ENCODE peak calls at places on chromosomes 16 and 17, in ten cellular contexts. One of them, this sample, is unnamed.

GRCh38 chr16:3785413-3785812 is 68.1 kb upstream of the TRAP1 start:
- ATAC-seq in GM12878: no peak
- ATAC-seq in right lobe of liver: no peak
- ATAC-seq in Panc1: no peak
- ATAC-seq in left cardiac atrium: no peak
- ATAC-seq in aorta: no peak
- ATAC-seq in effector memory CD8-positive, alpha-beta T cell: no peak
- ATAC-seq in sciatic nerve: no peak
- ATAC-seq in activated CD8-positive, alpha-beta T cell treated with anti-CD3 and anti-CD28 coated beads for 36 hours: no peak
- ATAC-seq in naive thymus-derived CD8-positive, alpha-beta T cell: no peak
- ATAC-seq in this sample: no peak

GRCh38 chr17:19487009-19487600 is 46.5 kb upstream of the SLC47A1 start:
- ATAC-seq in effector memory CD8-positive, alpha-beta T cell: no peak
- ATAC-seq in Panc1: no peak
- ATAC-seq in left cardiac atrium: peak; percentile 54
- ATAC-seq in activated CD8-positive, alpha-beta T cell treated with anti-CD3 and anti-CD28 coated beads for 36 hours: no peak
- ATAC-seq in GM12878: no peak
- ATAC-seq in right lobe of liver: no peak
- ATAC-seq in sciatic nerve: no peak
- ATAC-seq in naive thymus-derived CD8-positive, alpha-beta T cell: no peak
- ATAC-seq in aorta: peak; percentile 53
- ATAC-seq in this sample: no peak

GRCh38 chr16:1152123-1152638 is 725 bp upstream of the CACNA1H start:
- ATAC-seq in activated CD8-positive, alpha-beta T cell treated with anti-CD3 and anti-CD28 coated beads for 36 hours: peak; percentile 14
- ATAC-seq in sciatic nerve: peak; percentile 42
- ATAC-seq in naive thymus-derived CD8-positive, alpha-beta T cell: peak; percentile 78
- ATAC-seq in Panc1: no peak
- ATAC-seq in effector memory CD8-positive, alpha-beta T cell: peak; percentile 70
- ATAC-seq in aorta: no peak
- ATAC-seq in left cardiac atrium: peak; percentile 10
- ATAC-seq in right lobe of liver: no peak
- ATAC-seq in GM12878: no peak
- ATAC-seq in this sample: peak; percentile 24

GRCh38 chr17:68389041-68389440 is 68.3 kb downstream of the WIPI1 start:
- ATAC-seq in aorta: no peak
- ATAC-seq in GM12878: no peak
- ATAC-seq in left cardiac atrium: no peak
- ATAC-seq in Panc1: no peak
- ATAC-seq in right lobe of liver: no peak
- ATAC-seq in naive thymus-derived CD8-positive, alpha-beta T cell: no peak
- ATAC-seq in activated CD8-positive, alpha-beta T cell treated with anti-CD3 and anti-CD28 coated beads for 36 hours: no peak
- ATAC-seq in effector memory CD8-positive, alpha-beta T cell: no peak
- ATAC-seq in sciatic nerve: no peak
- ATAC-seq in this sample: no peak

GRCh38 chr17:7858487-7858832 is 657 bp downstream of the CYB5D1 start:
- ATAC-seq in activated CD8-positive, alpha-beta T cell treated with anti-CD3 and anti-CD28 coated beads for 36 hours: no peak
- ATAC-seq in aorta: no peak
- ATAC-seq in GM12878: peak; percentile 20
- ATAC-seq in naive thymus-derived CD8-positive, alpha-beta T cell: no peak
- ATAC-seq in sciatic nerve: no peak
- ATAC-seq in effector memory CD8-positive, alpha-beta T cell: no peak
- ATAC-seq in left cardiac atrium: peak; percentile 8
- ATAC-seq in right lobe of liver: peak; percentile 11
- ATAC-seq in Panc1: peak; percentile 19
- ATAC-seq in this sample: no peak

GRCh38 chr17:2689411-2690164 is 22.0 kb downstream of the CLUH start:
- ATAC-seq in Panc1: peak; percentile 29
- ATAC-seq in right lobe of liver: no peak
- ATAC-seq in left cardiac atrium: peak; percentile 8
- ATAC-seq in GM12878: peak; percentile 13
- ATAC-seq in sciatic nerve: no peak
- ATAC-seq in naive thymus-derived CD8-positive, alpha-beta T cell: no peak
- ATAC-seq in aorta: no peak
- ATAC-seq in effector memory CD8-positive, alpha-beta T cell: peak; percentile 85
- ATAC-seq in activated CD8-positive, alpha-beta T cell treated with anti-CD3 and anti-CD28 coated beads for 36 hours: peak; percentile 25
- ATAC-seq in this sample: peak; percentile 25

GRCh38 chr17:21512307-21513011 is 136.3 kb downstream of the KCNJ12 start:
- ATAC-seq in sciatic nerve: peak; percentile 9
- ATAC-seq in left cardiac atrium: no peak
- ATAC-seq in aorta: no peak
- ATAC-seq in activated CD8-positive, alpha-beta T cell treated with anti-CD3 and anti-CD28 coated beads for 36 hours: no peak
- ATAC-seq in naive thymus-derived CD8-positive, alpha-beta T cell: no peak
- ATAC-seq in effector memory CD8-positive, alpha-beta T cell: peak; percentile 22
- ATAC-seq in Panc1: no peak
- ATAC-seq in GM12878: no peak
- ATAC-seq in right lobe of liver: no peak
- ATAC-seq in this sample: peak; percentile 14

GRCh38 chr17:1227917-1228751 is 42.1 kb upstream of the BHLHA9 start:
- ATAC-seq in naive thymus-derived CD8-positive, alpha-beta T cell: peak; percentile 46
- ATAC-seq in left cardiac atrium: peak; percentile 13
- ATAC-seq in activated CD8-positive, alpha-beta T cell treated with anti-CD3 and anti-CD28 coated beads for 36 hours: peak; percentile 35
- ATAC-seq in Panc1: peak; percentile 51
- ATAC-seq in effector memory CD8-positive, alpha-beta T cell: peak; percentile 73
- ATAC-seq in GM12878: peak; percentile 85
- ATAC-seq in aorta: peak; percentile 25
- ATAC-seq in sciatic nerve: peak; percentile 37
- ATAC-seq in right lobe of liver: peak; percentile 44
- ATAC-seq in this sample: peak; percentile 31

GRCh38 chr16:67407788-67408452 is 8.4 kb downstream of the ZDHHC1 start:
- ATAC-seq in effector memory CD8-positive, alpha-beta T cell: no peak
- ATAC-seq in left cardiac atrium: no peak
- ATAC-seq in right lobe of liver: no peak
- ATAC-seq in activated CD8-positive, alpha-beta T cell treated with anti-CD3 and anti-CD28 coated beads for 36 hours: no peak
- ATAC-seq in sciatic nerve: no peak
- ATAC-seq in aorta: no peak
- ATAC-seq in GM12878: peak; percentile 56
- ATAC-seq in naive thymus-derived CD8-positive, alpha-beta T cell: no peak
- ATAC-seq in Panc1: no peak
- ATAC-seq in this sample: no peak

GRCh38 chr16:88882358-88883030 is 16.0 kb upstream of the PABPN1L start:
- ATAC-seq in naive thymus-derived CD8-positive, alpha-beta T cell: no peak
- ATAC-seq in effector memory CD8-positive, alpha-beta T cell: no peak
- ATAC-seq in right lobe of liver: no peak
- ATAC-seq in left cardiac atrium: no peak
- ATAC-seq in GM12878: peak; percentile 59
- ATAC-seq in aorta: no peak
- ATAC-seq in sciatic nerve: no peak
- ATAC-seq in activated CD8-positive, alpha-beta T cell treated with anti-CD3 and anti-CD28 coated beads for 36 hours: no peak
- ATAC-seq in Panc1: peak; percentile 55
- ATAC-seq in this sample: no peak